ENCODE peak calls at places on chromosome 5, in seven cellular contexts. One of them, this sample, is unnamed.

GRCh38 chr5:83209963-83210362 is 132.6 kb downstream of the XRCC4 start:
- DNase-seq in fibroblast of the aortic adventitia: no peak
- DNase-seq in A673: no peak
- DNase-seq in stomach: no peak
- DNase-seq in mesendoderm: no peak
- DNase-seq in fibroblast of pulmonary artery: no peak
- DNase-seq in pancreas: no peak
- DNase-seq in this sample: no peak

GRCh38 chr5:31675472-31675871 is 36.5 kb downstream of the PDZD2 start:
- DNase-seq in fibroblast of the aortic adventitia: no peak
- DNase-seq in A673: no peak
- DNase-seq in stomach: no peak
- DNase-seq in mesendoderm: no peak
- DNase-seq in fibroblast of pulmonary artery: no peak
- DNase-seq in pancreas: no peak
- DNase-seq in this sample: no peak

GRCh38 chr5:79512692-79513518 is 1.0 kb downstream of the HOMER1 start:
- DNase-seq in fibroblast of the aortic adventitia: peak; percentile 35
- DNase-seq in A673: no peak
- DNase-seq in stomach: no peak
- DNase-seq in mesendoderm: peak; percentile 66
- DNase-seq in fibroblast of pulmonary artery: peak; percentile 41
- DNase-seq in pancreas: no peak
- DNase-seq in this sample: peak; percentile 35

GRCh38 chr5:104967806-104968205 is 1405.2 kb upstream of the NUDT12 start:
- DNase-seq in fibroblast of the aortic adventitia: no peak
- DNase-seq in A673: no peak
- DNase-seq in stomach: no peak
- DNase-seq in mesendoderm: no peak
- DNase-seq in fibroblast of pulmonary artery: no peak
- DNase-seq in pancreas: no peak
- DNase-seq in this sample: peak; percentile 64

GRCh38 chr5:111583761-111584203 is 71.4 kb upstream of the STARD4 start:
- DNase-seq in fibroblast of the aortic adventitia: peak; percentile 54
- DNase-seq in A673: no peak
- DNase-seq in stomach: no peak
- DNase-seq in mesendoderm: no peak
- DNase-seq in fibroblast of pulmonary artery: no peak
- DNase-seq in pancreas: no peak
- DNase-seq in this sample: no peak

GRCh38 chr5:137360607-137361006 is 138.5 kb downstream of the SPOCK1 start:
- DNase-seq in fibroblast of the aortic adventitia: peak; percentile 47
- DNase-seq in A673: no peak
- DNase-seq in stomach: no peak
- DNase-seq in mesendoderm: no peak
- DNase-seq in fibroblast of pulmonary artery: peak; percentile 69
- DNase-seq in pancreas: no peak
- DNase-seq in this sample: peak; percentile 14

GRCh38 chr5:107565791-107566536 is 104.8 kb downstream of the EFNA5 start:
- DNase-seq in fibroblast of the aortic adventitia: no peak
- DNase-seq in A673: no peak
- DNase-seq in stomach: no peak
- DNase-seq in mesendoderm: no peak
- DNase-seq in fibroblast of pulmonary artery: no peak
- DNase-seq in pancreas: no peak
- DNase-seq in this sample: no peak

GRCh38 chr5:124043456-124043855 is 531.5 kb downstream of the CSNK1G3 start:
- DNase-seq in fibroblast of the aortic adventitia: no peak
- DNase-seq in A673: peak; percentile 23
- DNase-seq in stomach: no peak
- DNase-seq in mesendoderm: peak; percentile 85
- DNase-seq in fibroblast of pulmonary artery: no peak
- DNase-seq in pancreas: no peak
- DNase-seq in this sample: peak; percentile 37

DNA sequence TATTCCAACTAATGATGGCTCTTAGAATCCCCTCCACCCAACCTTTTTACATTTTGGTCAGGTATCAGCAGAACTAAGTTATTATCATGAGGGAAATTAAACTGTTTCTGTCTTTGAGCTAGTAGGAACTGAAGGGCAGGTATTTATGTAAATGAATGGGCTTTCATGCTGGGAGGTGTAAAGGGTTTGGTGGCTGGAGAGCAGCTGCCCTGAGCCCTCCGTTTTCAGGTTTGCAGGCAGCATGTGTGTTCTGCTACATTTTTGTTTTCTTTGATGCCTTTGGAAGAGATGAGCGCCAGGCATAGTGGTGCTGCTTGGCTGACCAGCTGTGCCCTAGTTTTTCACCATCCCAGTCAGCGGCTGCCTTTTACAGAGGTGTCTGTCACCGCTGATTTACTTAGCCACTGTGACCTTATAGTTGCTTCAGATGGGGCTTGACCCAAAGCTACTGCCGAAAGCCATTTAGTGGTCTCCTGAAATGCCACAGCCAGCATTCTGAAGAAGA is 231.9 kb downstream of the MAST4 start:
- DNase-seq in fibroblast of the aortic adventitia: no peak
- DNase-seq in A673: no peak
- DNase-seq in stomach: no peak
- DNase-seq in mesendoderm: peak; percentile 69
- DNase-seq in fibroblast of pulmonary artery: no peak
- DNase-seq in pancreas: no peak
- DNase-seq in this sample: no peak
- H3K4me3 ChIP-seq in fibroblast of the aortic adventitia: peak overlapping the region; percentile 65
- H3K4me3 ChIP-seq in A673: peak overlapping the region; percentile 26
- H3K4me3 ChIP-seq in stomach: peak overlapping the region; percentile 47
- H3K4me3 ChIP-seq in mesendoderm: no peak overlapping the region
- H3K4me3 ChIP-seq in fibroblast of pulmonary artery: peak overlapping the region; percentile 62
- H3K4me3 ChIP-seq in pancreas: no peak overlapping the region
- H3K4me3 ChIP-seq in this sample: peak overlapping the region; percentile 65

GRCh38 chr5:75335952-75336624 is 932 bp upstream of the HMGCR start:
- DNase-seq in fibroblast of the aortic adventitia: peak; percentile 89
- DNase-seq in A673: peak; percentile 88
- DNase-seq in stomach: no peak
- DNase-seq in mesendoderm: peak; percentile 86
- DNase-seq in fibroblast of pulmonary artery: peak; percentile 91
- DNase-seq in pancreas: peak; percentile 49
- DNase-seq in this sample: peak; percentile 69

GRCh38 chr5:75337366-75338021 is 474 bp downstream of the HMGCR start:
- DNase-seq in fibroblast of the aortic adventitia: no peak
- DNase-seq in A673: peak; percentile 14
- DNase-seq in stomach: peak; percentile 39
- DNase-seq in mesendoderm: peak; percentile 29
- DNase-seq in fibroblast of pulmonary artery: no peak
- DNase-seq in pancreas: no peak
- DNase-seq in this sample: no peak

GRCh38 chr5:75336625-75337336 is at the start of gene HMGCR:
- DNase-seq in fibroblast of the aortic adventitia: peak; percentile 99
- DNase-seq in A673: peak; percentile 99
- DNase-seq in stomach: peak; percentile 98
- DNase-seq in mesendoderm: peak; percentile 100
- DNase-seq in fibroblast of pulmonary artery: peak; percentile 100
- DNase-seq in pancreas: peak; percentile 98
- DNase-seq in this sample: peak; percentile 97

GRCh38 chr5:75340714-75341478 is 3.9 kb downstream of the HMGCR start:
- DNase-seq in fibroblast of the aortic adventitia: no peak
- DNase-seq in A673: no peak
- DNase-seq in stomach: no peak
- DNase-seq in mesendoderm: peak; percentile 46
- DNase-seq in fibroblast of pulmonary artery: no peak
- DNase-seq in pancreas: no peak
- DNase-seq in this sample: peak; percentile 80

DNA sequence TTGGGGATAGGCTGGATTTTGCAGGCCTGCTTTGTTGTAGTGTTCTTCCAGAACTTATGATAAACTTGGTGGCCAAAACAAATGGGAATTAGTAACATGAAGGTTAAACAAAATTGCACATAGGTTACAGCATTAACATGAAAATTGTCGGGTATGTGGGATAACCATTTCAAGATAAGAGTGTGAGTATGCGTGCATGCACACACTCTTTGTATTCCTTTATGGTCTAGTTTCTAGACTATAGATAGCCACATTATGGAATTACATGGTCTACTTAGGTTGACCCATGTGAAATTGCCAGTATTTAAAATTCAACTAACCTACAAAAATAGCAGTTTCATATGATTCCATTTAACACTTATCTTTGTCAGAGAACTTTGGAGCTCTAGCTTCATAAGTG is 1.4 kb downstream of the HMGCR start:
- DNase-seq in fibroblast of the aortic adventitia: no peak
- DNase-seq in A673: no peak
- DNase-seq in stomach: no peak
- DNase-seq in mesendoderm: no peak
- DNase-seq in fibroblast of pulmonary artery: no peak
- DNase-seq in pancreas: no peak
- DNase-seq in this sample: no peak
- H3K4me3 ChIP-seq in fibroblast of the aortic adventitia: peak overlapping the region; percentile 89
- H3K4me3 ChIP-seq in A673: peak overlapping the region; percentile 99
- H3K4me3 ChIP-seq in stomach: peak overlapping the region; percentile 78
- H3K4me3 ChIP-seq in mesendoderm: peak overlapping the region; percentile 94
- H3K4me3 ChIP-seq in fibroblast of pulmonary artery: peak overlapping the region; percentile 93
- H3K4me3 ChIP-seq in pancreas: no peak overlapping the region
- H3K4me3 ChIP-seq in this sample: peak overlapping the region; percentile 99

GRCh38 chr5:122775713-122776084 is 819 bp downstream of the SNX2 start:
- DNase-seq in fibroblast of the aortic adventitia: peak; percentile 21
- DNase-seq in A673: no peak
- DNase-seq in stomach: no peak
- DNase-seq in mesendoderm: no peak
- DNase-seq in fibroblast of pulmonary artery: peak; percentile 30
- DNase-seq in pancreas: no peak
- DNase-seq in this sample: peak; percentile 12
- H3K4me3 ChIP-seq in fibroblast of the aortic adventitia: peak overlapping the region; percentile 92
- H3K4me3 ChIP-seq in A673: peak overlapping the region; percentile 98
- H3K4me3 ChIP-seq in stomach: peak overlapping the region; percentile 90
- H3K4me3 ChIP-seq in mesendoderm: peak overlapping the region; percentile 47
- H3K4me3 ChIP-seq in fibroblast of pulmonary artery: peak overlapping the region; percentile 99
- H3K4me3 ChIP-seq in pancreas: peak overlapping the region; percentile 87
- H3K4me3 ChIP-seq in this sample: peak overlapping the region; percentile 92

DNA sequence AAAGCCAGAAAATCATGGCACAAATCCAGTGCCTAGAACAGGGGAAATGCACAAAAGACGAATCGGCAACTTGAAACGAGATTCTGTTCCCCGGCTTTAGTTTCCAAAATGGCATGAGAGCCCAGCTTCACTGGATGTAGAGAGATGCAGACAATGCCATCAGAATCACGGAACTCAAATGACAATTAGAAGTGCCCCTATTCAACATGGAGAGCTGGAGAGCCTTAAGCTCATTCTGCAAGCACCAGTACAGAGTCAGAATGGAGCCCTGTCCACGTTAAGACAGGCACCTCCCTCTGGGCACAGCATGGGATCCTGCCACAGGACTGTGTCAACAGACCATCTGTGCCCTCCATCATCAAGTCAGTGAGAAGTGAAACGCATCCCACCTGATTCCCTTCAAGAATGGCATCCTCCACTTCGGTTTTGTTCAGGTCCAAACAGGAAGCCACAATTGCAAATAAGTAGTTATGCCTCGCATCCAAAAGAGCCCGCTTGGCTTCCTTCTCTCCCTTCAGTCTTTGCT is 13.7 kb downstream of the DNAH5 start:
- DNase-seq in fibroblast of the aortic adventitia: no peak
- DNase-seq in A673: no peak
- DNase-seq in stomach: no peak
- DNase-seq in mesendoderm: no peak
- DNase-seq in fibroblast of pulmonary artery: no peak
- DNase-seq in pancreas: no peak
- DNase-seq in this sample: no peak
- H3K4me3 ChIP-seq in fibroblast of the aortic adventitia: no peak overlapping the region
- H3K4me3 ChIP-seq in A673: no peak overlapping the region
- H3K4me3 ChIP-seq in stomach: no peak overlapping the region
- H3K4me3 ChIP-seq in mesendoderm: no peak overlapping the region
- H3K4me3 ChIP-seq in fibroblast of pulmonary artery: no peak overlapping the region
- H3K4me3 ChIP-seq in pancreas: no peak overlapping the region
- H3K4me3 ChIP-seq in this sample: no peak overlapping the region

This sample was measured in PC-3.